ENCODE peak calls at places on chromosome 6, in four cellular contexts. One of them, this sample, is unnamed.

GRCh38 chr6:113998811-113999210 is 27.9 kb upstream of the HDAC2 start:
- DNase-seq in astrocyte of the spinal cord: no peak
- DNase-seq in heart left ventricle: no peak
- DNase-seq in CD8-positive, alpha-beta T cell: no peak
- DNase-seq in this sample: no peak

GRCh38 chr6:140460267-140460666 is 1085.8 kb upstream of the CITED2 start:
- DNase-seq in astrocyte of the spinal cord: no peak
- DNase-seq in heart left ventricle: no peak
- DNase-seq in CD8-positive, alpha-beta T cell: no peak
- DNase-seq in this sample: no peak

GRCh38 chr6:145749632-145750031 is 14.3 kb upstream of the EPM2A start:
- DNase-seq in astrocyte of the spinal cord: peak; percentile 85
- DNase-seq in heart left ventricle: no peak
- DNase-seq in CD8-positive, alpha-beta T cell: no peak
- DNase-seq in this sample: no peak

GRCh38 chr6:111873178-111874029 is at the start of gene FYN:
- DNase-seq in astrocyte of the spinal cord: peak; percentile 98
- DNase-seq in heart left ventricle: peak; percentile 98
- DNase-seq in CD8-positive, alpha-beta T cell: peak; percentile 97
- DNase-seq in this sample: peak; percentile 99

GRCh38 chr6:85594197-85594930 is 706 bp upstream of the SNX14 start:
- DNase-seq in astrocyte of the spinal cord: no peak
- DNase-seq in heart left ventricle: no peak
- DNase-seq in CD8-positive, alpha-beta T cell: no peak
- DNase-seq in this sample: no peak

GRCh38 chr6:133710826-133711225 is 178.1 kb upstream of the TCF21 start:
- DNase-seq in astrocyte of the spinal cord: no peak
- DNase-seq in heart left ventricle: no peak
- DNase-seq in CD8-positive, alpha-beta T cell: no peak
- DNase-seq in this sample: no peak

GRCh38 chr6:4615891-4616290 is 160.3 kb upstream of the CDYL start:
- DNase-seq in astrocyte of the spinal cord: no peak
- DNase-seq in heart left ventricle: no peak
- DNase-seq in CD8-positive, alpha-beta T cell: no peak
- DNase-seq in this sample: no peak

GRCh38 chr6:5087389-5087788 is 2.2 kb downstream of the PPP1R3G start:
- DNase-seq in astrocyte of the spinal cord: no peak
- DNase-seq in heart left ventricle: peak; percentile 55
- DNase-seq in CD8-positive, alpha-beta T cell: no peak
- DNase-seq in this sample: no peak

GRCh38 chr6:87230801-87231200 is 75.4 kb downstream of the ZNF292 start:
- DNase-seq in astrocyte of the spinal cord: no peak
- DNase-seq in heart left ventricle: no peak
- DNase-seq in CD8-positive, alpha-beta T cell: no peak
- DNase-seq in this sample: no peak

GRCh38 chr6:26640806-26641205 is 18.7 kb downstream of the ZNF322 start:
- DNase-seq in astrocyte of the spinal cord: no peak
- DNase-seq in heart left ventricle: no peak
- DNase-seq in CD8-positive, alpha-beta T cell: no peak
- DNase-seq in this sample: no peak

GRCh38 chr6:63448229-63448628 is 124.1 kb upstream of the LOC128125822 start:
- DNase-seq in astrocyte of the spinal cord: no peak
- DNase-seq in heart left ventricle: no peak
- DNase-seq in CD8-positive, alpha-beta T cell: no peak
- DNase-seq in this sample: no peak

GRCh38 chr6:127186889-127187288 is 68.4 kb downstream of the RSPO3 start:
- DNase-seq in astrocyte of the spinal cord: no peak
- DNase-seq in heart left ventricle: peak; percentile 47
- DNase-seq in CD8-positive, alpha-beta T cell: peak; percentile 16
- DNase-seq in this sample: peak; percentile 37

GRCh38 chr6:27136978-27137814 is 110.3 kb upstream of the PRSS16 start:
- DNase-seq in astrocyte of the spinal cord: no peak
- DNase-seq in heart left ventricle: no peak
- DNase-seq in CD8-positive, alpha-beta T cell: no peak
- DNase-seq in this sample: no peak

GRCh38 chr6:32680055-32680454 is 13.6 kb upstream of the HLA-DQB1 start:
- DNase-seq in astrocyte of the spinal cord: no peak
- DNase-seq in heart left ventricle: no peak
- DNase-seq in CD8-positive, alpha-beta T cell: no peak
- DNase-seq in this sample: no peak

GRCh38 chr6:135812085-135812526 is 39.4 kb upstream of the PDE7B start:
- DNase-seq in astrocyte of the spinal cord: peak; percentile 22
- DNase-seq in heart left ventricle: peak; percentile 9
- DNase-seq in CD8-positive, alpha-beta T cell: no peak
- DNase-seq in this sample: no peak

GRCh38 chr6:136077834-136078576 is 172.1 kb downstream of the MTFR2 start:
- DNase-seq in astrocyte of the spinal cord: peak; percentile 91
- DNase-seq in heart left ventricle: no peak
- DNase-seq in CD8-positive, alpha-beta T cell: no peak
- DNase-seq in this sample: no peak

GRCh38 chr6:165227644-165228329 is 81.6 kb downstream of the C6orf118 start:
- DNase-seq in astrocyte of the spinal cord: peak; percentile 18
- DNase-seq in heart left ventricle: no peak
- DNase-seq in CD8-positive, alpha-beta T cell: no peak
- DNase-seq in this sample: no peak

GRCh38 chr6:5626727-5627426 is 365.6 kb downstream of the FARS2 start:
- DNase-seq in astrocyte of the spinal cord: no peak
- DNase-seq in heart left ventricle: no peak
- DNase-seq in CD8-positive, alpha-beta T cell: no peak
- DNase-seq in this sample: no peak

DNA sequence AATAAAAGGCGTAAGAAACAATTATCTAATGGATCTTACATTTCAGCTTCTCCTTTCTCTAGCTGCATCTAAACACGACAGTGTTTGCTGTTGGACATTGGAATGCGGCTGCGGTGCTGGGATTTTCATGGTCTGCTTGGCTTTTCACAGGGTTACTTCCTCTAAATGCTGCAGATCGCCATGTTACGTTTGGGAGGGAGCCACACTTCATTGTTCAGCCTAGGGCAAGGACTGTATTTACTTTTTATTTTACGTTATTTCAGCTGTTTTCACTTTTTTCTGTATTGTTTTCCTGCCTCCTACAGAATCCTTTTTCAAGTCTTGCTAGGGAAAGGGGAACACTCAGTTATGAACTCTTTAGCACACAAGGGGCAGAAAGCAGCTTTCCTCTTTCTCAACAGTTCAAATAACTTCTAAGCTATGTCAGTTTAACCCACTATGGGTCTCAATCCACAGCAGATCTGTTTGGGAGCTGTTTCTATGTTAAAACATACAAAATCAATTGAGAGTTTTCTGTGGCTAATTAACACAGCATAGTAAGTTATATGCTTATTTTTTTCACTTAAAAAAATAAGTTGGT is 97.8 kb upstream of the MTHFD1L start:
- DNase-seq in astrocyte of the spinal cord: peak; percentile 71
- DNase-seq in heart left ventricle: peak; percentile 22
- DNase-seq in CD8-positive, alpha-beta T cell: no peak
- DNase-seq in this sample: no peak
- TF ChIP-seq CTCF in astrocyte of the spinal cord: no peak
- TF ChIP-seq CTCF in heart left ventricle: no peak
- TF ChIP-seq CTCF in CD8-positive, alpha-beta T cell: no peak
- TF ChIP-seq CTCF in this sample: no peak

GRCh38 chr6:75145976-75146375 is 59.9 kb downstream of the COL12A1 start:
- DNase-seq in astrocyte of the spinal cord: no peak
- DNase-seq in heart left ventricle: no peak
- DNase-seq in CD8-positive, alpha-beta T cell: no peak
- DNase-seq in this sample: no peak
- TF ChIP-seq CTCF in astrocyte of the spinal cord: no peak
- TF ChIP-seq CTCF in heart left ventricle: no peak
- TF ChIP-seq CTCF in CD8-positive, alpha-beta T cell: no peak
- TF ChIP-seq CTCF in this sample: no peak

GRCh38 chr6:168865-169455 is 123.3 kb upstream of the DUSP22 start:
- DNase-seq in astrocyte of the spinal cord: peak; percentile 50
- DNase-seq in heart left ventricle: no peak
- DNase-seq in CD8-positive, alpha-beta T cell: no peak
- DNase-seq in this sample: no peak
- TF ChIP-seq CTCF in astrocyte of the spinal cord: peak; percentile 51
- TF ChIP-seq CTCF in heart left ventricle: peak; percentile 58
- TF ChIP-seq CTCF in CD8-positive, alpha-beta T cell: peak; percentile 85
- TF ChIP-seq CTCF in this sample: peak; percentile 79

GRCh38 chr6:24613361-24614047 is 32.5 kb downstream of the KIAA0319 start:
- DNase-seq in astrocyte of the spinal cord: no peak
- DNase-seq in heart left ventricle: no peak
- DNase-seq in CD8-positive, alpha-beta T cell: no peak
- DNase-seq in this sample: no peak

GRCh38 chr6:24614048-24614420 is 32.0 kb downstream of the KIAA0319 start:
- DNase-seq in astrocyte of the spinal cord: no peak
- DNase-seq in heart left ventricle: no peak
- DNase-seq in CD8-positive, alpha-beta T cell: no peak
- DNase-seq in this sample: no peak

GRCh38 chr6:24614648-24615047 is 31.3 kb downstream of the KIAA0319 start:
- DNase-seq in astrocyte of the spinal cord: no peak
- DNase-seq in heart left ventricle: no peak
- DNase-seq in CD8-positive, alpha-beta T cell: no peak
- DNase-seq in this sample: no peak

GRCh38 chr6:24607310-24607709 is 38.7 kb downstream of the KIAA0319 start:
- DNase-seq in astrocyte of the spinal cord: no peak
- DNase-seq in heart left ventricle: no peak
- DNase-seq in CD8-positive, alpha-beta T cell: no peak
- DNase-seq in this sample: no peak

DNA sequence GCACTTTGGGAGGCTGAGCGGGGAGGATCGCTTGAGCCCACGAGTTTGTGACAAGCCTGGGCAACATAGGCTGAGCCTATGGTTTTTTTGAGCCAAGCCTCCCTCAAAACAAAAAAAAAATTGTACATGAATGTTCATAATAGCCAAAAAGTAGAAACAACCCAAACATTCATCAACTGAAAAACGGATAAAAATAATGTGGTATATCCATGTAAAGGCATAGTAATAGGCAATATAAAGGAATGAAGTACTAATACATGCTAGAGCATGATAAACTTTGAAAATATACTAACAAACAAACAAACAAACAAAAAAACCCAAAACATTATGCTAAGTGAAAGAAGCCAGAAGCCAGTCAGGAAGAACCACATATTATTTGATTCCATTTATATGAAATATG is 35.3 kb downstream of the KIAA0319 start:
- DNase-seq in astrocyte of the spinal cord: no peak
- DNase-seq in heart left ventricle: no peak
- DNase-seq in CD8-positive, alpha-beta T cell: no peak
- DNase-seq in this sample: no peak
- TF ChIP-seq CTCF in astrocyte of the spinal cord: no peak
- TF ChIP-seq CTCF in heart left ventricle: no peak
- TF ChIP-seq CTCF in CD8-positive, alpha-beta T cell: no peak
- TF ChIP-seq CTCF in this sample: no peak

GRCh38 chr6:3239110-3239830 is 11.8 kb upstream of the TUBB2B start:
- DNase-seq in astrocyte of the spinal cord: no peak
- DNase-seq in heart left ventricle: no peak
- DNase-seq in CD8-positive, alpha-beta T cell: no peak
- DNase-seq in this sample: no peak
- TF ChIP-seq CTCF in astrocyte of the spinal cord: peak; percentile 31
- TF ChIP-seq CTCF in heart left ventricle: no peak
- TF ChIP-seq CTCF in CD8-positive, alpha-beta T cell: no peak
- TF ChIP-seq CTCF in this sample: no peak

GRCh38 chr6:149566372-149567193 is at the start of gene GINM1:
- DNase-seq in astrocyte of the spinal cord: peak; percentile 33
- DNase-seq in heart left ventricle: peak; percentile 49
- DNase-seq in CD8-positive, alpha-beta T cell: peak; percentile 11
- DNase-seq in this sample: peak; percentile 46
- TF ChIP-seq CTCF in astrocyte of the spinal cord: no peak
- TF ChIP-seq CTCF in heart left ventricle: no peak
- TF ChIP-seq CTCF in CD8-positive, alpha-beta T cell: no peak
- TF ChIP-seq CTCF in this sample: no peak

This sample was measured in CD4-positive, alpha-beta T cell.